ENCODE peak calls at places on chromosome 19, in five cellular contexts. J, X, R, H and D are unnamed samples. For H3K36me3, the result is how much of the 10 kb centered on the place peaks cover.

GRCh38 chr19:58544591-58545285 is 874 bp downstream of the TRIM28 start:
- DNase-seq in R (no peak), X (peak), H (peak), J (peak), D (no peak)

GRCh38 chr19:3175761-3176714 is 2.5 kb upstream of the S1PR4 start:
- DNase-seq in H (no peak), R (no peak), X (peak), J (no peak), D (peak)

GRCh38 chr19:29277107-29277506 is 64.2 kb upstream of the UQCRFS1 start:
- DNase-seq in X (peak), R (no peak), J (peak), H (peak), D (no peak)

GRCh38 chr19:45468159-45468651 is 409 bp downstream of the FOSB start:
- DNase-seq in R (no peak), H (no peak), X (no peak), J (peak), D (peak)

GRCh38 chr19:23415561-23416191 is 20.4 kb upstream of the ZNF91 start:
- DNase-seq in R (no peak), H (no peak), J (peak), X (no peak), D (peak)

GRCh38 chr19:43781630-43782310 is 997 bp upstream of the KCNN4 start:
- DNase-seq in H (no peak), J (no peak), R (no peak), X (no peak), D (no peak)

GRCh38 chr19:30682576-30683536 is 310.7 kb downstream of the ZNF536 start:
- DNase-seq in X (peak), R (no peak), J (peak), H (peak), D (peak)

GRCh38 chr19:48310227-48310626 is 15.1 kb upstream of the EMP3 start:
- DNase-seq in X (no peak), H (no peak), J (peak), R (no peak), D (no peak)

GRCh38 chr19:33093420-33094210 is 12.6 kb downstream of the GPATCH1 start:
- DNase-seq in H (no peak), J (no peak), R (no peak), X (no peak), D (no peak)

GRCh38 chr19:17806945-17807344 is 12.0 kb downstream of the B3GNT3 start:
- DNase-seq in X (no peak), R (no peak), H (no peak), J (no peak), D (no peak)

GRCh38 chr19:49097453-49098288 is 12.4 kb downstream of the SNRNP70 start:
- DNase-seq in H (peak), R (no peak), J (peak), X (peak), D (peak)

GRCh38 chr19:9857076-9857721 is 22.1 kb downstream of the PIN1 start:
- DNase-seq in X (no peak), H (no peak), R (no peak), J (no peak), D (no peak)

GRCh38 chr19:41839211-41839610 is 5.3 kb downstream of the LYPD4 start:
- DNase-seq in H (no peak), R (no peak), X (no peak), J (no peak), D (no peak)

GRCh38 chr19:4692275-4693077 is 22.3 kb upstream of the MYDGF start:
- DNase-seq in R (no peak), J (no peak), H (no peak), X (no peak), D (no peak)
- H3K36me3 ChIP-seq in R (half or more), J (under half), H (half or more), X (half or more), D (half or more)

DNA sequence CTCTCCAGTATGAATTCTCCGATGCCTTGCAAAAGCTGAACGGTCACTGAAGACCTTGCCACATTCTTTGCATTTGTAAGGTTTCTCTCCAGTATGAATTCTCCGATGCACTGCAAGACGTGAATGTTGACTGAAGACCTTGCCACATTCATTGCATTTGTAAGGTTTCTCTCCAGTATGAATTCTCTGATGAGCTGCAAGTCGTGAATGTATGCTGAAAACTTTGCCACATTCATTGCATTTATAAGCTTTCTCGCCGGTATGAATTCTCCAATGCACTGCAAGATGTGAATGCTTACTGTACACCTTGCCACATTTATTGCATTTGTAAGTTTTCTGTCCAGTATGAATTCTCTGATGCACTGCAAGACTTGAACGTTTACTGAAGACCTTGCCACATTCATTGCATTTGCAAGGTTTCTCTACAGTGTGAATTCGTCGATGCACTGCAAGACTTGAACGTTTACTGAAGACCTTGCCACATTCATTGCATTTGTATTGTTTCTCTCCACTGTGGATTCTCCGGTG is 20.0 kb upstream of the ZNF841 start:
- DNase-seq in R (no peak), J (peak), X (no peak), H (no peak), D (no peak)
- H3K36me3 ChIP-seq in R (half or more), J (under half), X (half or more), H (under half), D (half or more)

DNA sequence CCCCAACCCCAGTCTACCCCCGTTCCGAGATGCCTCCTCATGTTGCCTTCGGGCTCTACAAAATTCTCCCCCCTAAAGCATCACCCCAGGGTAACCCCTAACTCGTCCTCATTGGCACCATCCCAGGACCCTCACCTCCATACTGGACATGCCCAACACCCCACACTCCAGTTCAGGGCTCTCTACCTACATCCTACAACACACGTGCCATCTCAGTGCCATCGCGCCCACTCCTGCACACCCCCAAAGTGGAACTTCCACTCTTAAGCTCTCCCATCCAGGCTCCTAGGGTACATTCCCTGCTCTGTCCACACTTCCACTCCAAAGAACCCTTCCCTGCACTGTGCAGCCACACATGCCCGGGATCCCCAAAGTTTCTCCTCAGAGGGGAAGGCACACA is 827 bp upstream of the FKRP start:
- DNase-seq in X (no peak), J (no peak), H (no peak), R (no peak), D (no peak)
- H3K36me3 ChIP-seq in X (under half), J (under half), H (under half), R (under half), D (under half)

DNA sequence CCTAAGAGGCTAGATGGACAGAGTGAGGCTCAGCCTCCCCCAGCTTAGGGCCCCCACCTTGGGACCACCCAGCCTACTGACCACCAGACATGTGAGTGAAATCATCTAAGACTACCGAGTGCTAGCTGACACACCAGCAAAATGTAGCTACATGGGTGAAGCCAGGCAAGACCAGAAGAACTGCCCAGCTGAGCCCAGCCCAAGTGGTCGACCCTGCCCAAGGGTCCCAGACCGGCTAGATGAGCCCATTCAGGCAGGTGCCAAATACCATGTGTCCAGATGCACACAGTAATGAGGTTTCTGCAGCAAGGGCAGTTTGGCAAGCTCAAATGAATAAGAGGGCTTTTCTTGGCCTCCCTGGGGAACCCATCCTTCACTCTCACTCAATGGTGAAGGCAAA is 56.6 kb downstream of the ZNF557 start:
- DNase-seq in X (no peak), H (no peak), J (no peak), R (no peak), D (no peak)
- H3K36me3 ChIP-seq in X (under half), H (under half), J (under half), R (half or more), D (under half)

GRCh38 chr19:40688294-40688693 is 2.2 kb downstream of the NUMBL start:
- DNase-seq in H (no peak), X (no peak), R (no peak), J (no peak), D (no peak)
- H3K36me3 ChIP-seq in H (under half), X (under half), R (under half), J (under half), D (under half)

DNA sequence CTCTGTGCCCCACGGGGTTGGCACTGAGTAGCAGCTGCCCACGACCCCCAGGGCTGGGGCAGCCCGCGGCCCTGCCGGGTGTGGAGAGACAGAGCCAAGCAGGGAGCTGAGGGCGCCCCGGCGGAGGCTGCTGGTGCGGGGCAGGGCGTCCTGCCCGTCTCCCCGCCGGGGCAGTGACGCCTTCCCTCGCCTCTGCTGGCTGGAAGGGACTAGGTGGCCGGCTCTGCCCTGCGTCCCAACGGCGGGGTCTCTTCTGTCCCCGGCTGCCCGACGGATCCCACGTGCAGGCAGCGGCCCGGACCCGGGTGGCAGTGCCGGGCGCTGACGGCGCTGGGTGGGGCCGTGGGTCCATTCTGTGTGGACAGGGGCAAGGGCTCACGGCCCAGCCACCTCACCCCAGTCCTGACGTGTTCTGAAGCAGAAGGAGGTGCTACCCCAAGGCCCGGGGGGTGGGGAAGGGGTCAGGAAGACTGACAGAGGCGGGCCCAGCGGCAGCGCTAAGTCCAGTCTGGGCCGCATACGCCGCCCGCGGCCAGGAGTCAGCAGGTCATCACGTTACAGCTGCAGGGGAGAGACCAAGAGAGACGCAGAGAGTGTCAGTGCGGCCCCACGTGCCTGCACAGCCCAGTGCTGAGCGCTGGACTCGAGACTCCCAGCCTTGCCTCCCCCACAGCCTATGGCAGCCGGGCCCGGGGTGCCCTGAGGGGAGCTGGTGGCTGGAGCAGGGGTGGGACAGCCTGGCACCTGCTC is 15.1 kb upstream of the PLPP2 start:
- DNase-seq in R (no peak), X (no peak), J (no peak), H (no peak), D (no peak)
- H3K36me3 ChIP-seq in R (under half), X (under half), J (under half), H (under half), D (under half)

GRCh38 chr19:6213696-6214585 is 65.8 kb downstream of the MLLT1 start:
- DNase-seq in X (no peak), R (no peak), J (no peak), H (no peak), D (no peak)

GRCh38 chr19:6215701-6216235 is 64.0 kb downstream of the MLLT1 start:
- DNase-seq in J (no peak), H (no peak), X (no peak), R (no peak), D (no peak)

GRCh38 chr19:6216236-6216995 is 63.4 kb downstream of the MLLT1 start:
- DNase-seq in H (no peak), J (no peak), R (no peak), X (no peak), D (no peak)

GRCh38 chr19:6213266-6213595 is 66.5 kb downstream of the MLLT1 start:
- DNase-seq in H (no peak), X (no peak), R (no peak), J (no peak), D (no peak)

GRCh38 chr19:6214881-6215541 is 64.8 kb downstream of the MLLT1 start:
- DNase-seq in J (no peak), R (no peak), X (no peak), H (no peak), D (no peak)
- H3K36me3 ChIP-seq in J (under half), R (under half), X (under half), H (under half), D (under half)

DNA sequence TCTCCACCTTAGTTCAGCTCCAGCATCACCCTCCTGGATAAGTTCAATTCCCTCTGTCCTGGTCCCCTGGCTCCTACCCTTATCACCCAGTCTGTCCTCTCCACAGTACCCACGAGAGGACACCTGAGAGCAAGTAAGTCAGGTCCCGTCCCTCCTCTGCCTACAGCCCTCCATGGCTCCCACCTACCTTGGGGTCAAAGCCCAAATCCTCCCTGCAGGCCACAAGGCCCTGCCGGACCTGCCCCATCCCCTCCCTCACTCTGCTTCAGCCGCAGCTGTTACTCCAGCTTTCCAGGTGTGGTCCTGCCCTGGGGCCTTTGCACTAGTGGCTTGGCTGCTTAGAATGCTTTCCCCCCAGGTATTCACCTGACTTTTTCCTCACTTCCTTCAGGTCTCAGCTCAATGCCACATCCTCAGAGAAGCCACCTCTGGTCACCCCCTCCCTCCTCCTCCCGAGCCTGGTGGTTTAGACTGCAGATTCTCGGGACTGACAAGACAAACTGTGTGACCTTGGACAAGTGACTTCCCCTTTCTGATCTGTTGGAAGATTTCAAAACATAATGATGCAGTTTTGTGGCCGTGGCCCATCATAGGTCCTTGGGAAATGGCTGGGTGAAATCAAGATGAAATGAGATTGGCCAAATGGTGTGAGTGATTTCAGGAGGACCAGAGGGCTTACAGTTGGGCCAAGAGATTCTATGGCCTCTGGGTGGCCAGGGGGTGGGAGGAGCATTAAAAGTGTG is 3.6 kb downstream of the TUBB4A start:
- DNase-seq in X (no peak), H (no peak), J (no peak), R (no peak), D (no peak)
- H3K36me3 ChIP-seq in X (under half), H (under half), J (under half), R (under half), D (under half)

DNA sequence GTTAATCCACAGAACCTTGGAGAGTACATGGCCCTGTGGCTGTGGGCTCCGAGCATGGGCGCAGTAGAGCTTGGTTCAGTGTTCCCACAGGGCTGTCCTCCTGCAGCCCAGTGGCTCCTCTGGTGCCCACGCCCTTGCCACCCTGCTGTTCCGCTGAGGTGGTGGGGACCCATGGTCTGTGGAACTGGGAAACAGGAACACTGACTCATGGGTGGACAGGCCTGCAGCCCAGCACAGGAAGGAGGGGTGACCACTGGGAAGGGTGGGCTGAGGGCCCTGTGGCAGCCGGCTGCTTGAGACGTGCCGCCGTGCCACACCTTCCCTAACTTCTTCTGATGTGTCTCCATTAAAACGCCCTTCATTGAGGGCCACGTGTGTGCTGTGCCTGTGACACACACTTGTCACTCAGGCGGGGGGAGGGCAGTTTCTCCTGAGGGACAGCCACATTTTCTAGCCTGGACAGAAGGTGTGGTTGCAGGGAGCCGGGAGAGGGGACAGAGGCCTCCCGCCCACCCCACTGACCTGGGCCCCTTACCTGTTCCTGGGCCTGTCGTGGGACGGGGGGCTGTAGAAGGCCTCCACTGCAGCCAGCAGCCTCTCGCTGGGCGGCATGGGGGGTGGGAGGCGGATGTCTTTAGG is 21.1 kb downstream of the CHERP start:
- DNase-seq in R (no peak), J (no peak), X (no peak), H (no peak), D (no peak)
- H3K36me3 ChIP-seq in R (half or more), J (half or more), X (half or more), H (half or more), D (under half)